ENCODE peak calls at places on chromosomes 6 and 20, in seven cellular contexts. M is H1, I is SK-N-SH, L is GM12891, W is K562, Z is GM12878, H is HepG2. N is an unnamed sample.

GRCh38 chr6:40710626-40711354 is 123.6 kb upstream of the LRFN2 start:
- DNase-seq in H (no peak), Z (peak), W (no peak), L (no peak), I (no peak), M (no peak), N (no peak)

GRCh38 chr6:82971877-82972460 is 93.7 kb downstream of the UBE3D start:
- DNase-seq in W (no peak), I (no peak), H (no peak), Z (no peak), L (no peak), M (no peak), N (no peak)

GRCh38 chr6:77015350-77015749 is 447.9 kb downstream of the HTR1B start:
- DNase-seq in I (no peak), H (no peak), W (no peak), Z (no peak), M (no peak), L (no peak), N (no peak)

GRCh38 chr6:31165986-31166385 is 4.5 kb downstream of the POU5F1 start:
- DNase-seq in H (no peak), M (no peak), W (no peak), L (no peak), Z (no peak), I (no peak), N (no peak)

GRCh38 chr6:131058236-131058635 is 4.8 kb downstream of the EPB41L2 start:
- DNase-seq in H (no peak), M (no peak), Z (no peak), W (no peak), L (no peak), I (no peak), N (no peak)

GRCh38 chr6:133889557-133890301 is 816 bp downstream of the TCF21 start:
- DNase-seq in L (no peak), M (no peak), H (no peak), W (no peak), I (peak), Z (no peak), N (no peak)

GRCh38 chr6:113476937-113477839 is 380.0 kb upstream of the MARCKS start:
- DNase-seq in M (no peak), Z (no peak), H (no peak), L (no peak), I (no peak), W (no peak), N (no peak)

GRCh38 chr6:85472744-85473143 is 22.9 kb downstream of the NT5E start:
- DNase-seq in H (no peak), I (no peak), L (no peak), M (no peak), W (no peak), Z (no peak), N (no peak)

GRCh38 chr6:156977527-156978291 is 200.5 kb downstream of the ARID1B start:
- DNase-seq in Z (no peak), W (no peak), L (no peak), M (no peak), I (no peak), H (no peak), N (no peak)

GRCh38 chr20:57759724-57760123 is 49.9 kb upstream of the PMEPA1 start:
- DNase-seq in W (no peak), Z (no peak), L (no peak), I (no peak), H (no peak), M (no peak), N (no peak)

GRCh38 chr6:41637179-41638001 is 878 bp upstream of the MDFI start:
- DNase-seq in Z (no peak), H (no peak), I (peak), M (no peak), L (no peak), W (no peak), N (no peak)

GRCh38 chr6:31401403-31401802 is 2.0 kb upstream of the MICA start:
- DNase-seq in M (no peak), H (peak), L (no peak), I (no peak), Z (no peak), W (no peak), N (no peak)

GRCh38 chr6:35757461-35758123 is 18.8 kb upstream of the CLPSL2 start:
- DNase-seq in L (peak), M (no peak), H (peak), W (peak), Z (no peak), I (no peak), N (no peak)

GRCh38 chr20:61385316-61385715 is 133.3 kb downstream of the CDH4 start:
- DNase-seq in I (no peak), H (no peak), L (no peak), W (no peak), Z (no peak), M (no peak), N (no peak)

GRCh38 chr6:26056583-26057350 is 30.5 kb upstream of the HFE start:
- DNase-seq in I (peak), Z (no peak), W (peak), M (no peak), H (peak), L (no peak), N (no peak)

GRCh38 chr6:119735500-119735899 is 385.9 kb upstream of the MAN1A1 start:
- DNase-seq in M (no peak), W (no peak), L (no peak), I (no peak), Z (no peak), H (no peak), N (no peak)

GRCh38 chr6:16285467-16286150 is 47.2 kb downstream of the GMPR start:
- DNase-seq in M (no peak), I (no peak), Z (no peak), L (no peak), W (no peak), H (no peak), N (no peak)

GRCh38 chr6:12958052-12958706 is 241.6 kb downstream of the PHACTR1 start:
- DNase-seq in L (no peak), H (no peak), W (no peak), M (no peak), Z (no peak), I (no peak), N (no peak)

GRCh38 chr20:38997622-38998021 is 35.5 kb downstream of the DHX35 start:
- DNase-seq in H (no peak), W (peak), Z (peak), L (peak), I (no peak), M (no peak), N (peak)

GRCh38 chr20:61353996-61354390 is 101.9 kb downstream of the CDH4 start:
- DNase-seq in I (no peak), H (no peak), M (no peak), W (no peak), L (no peak), Z (no peak), N (no peak)

GRCh38 chr6:87040729-87041128 is 54.2 kb downstream of the CGA start:
- DNase-seq in L (no peak), W (no peak), I (no peak), Z (no peak), M (no peak), H (no peak), N (no peak)

GRCh38 chr20:59778615-59779200 is 154.7 kb downstream of the SYCP2 start:
- DNase-seq in W (no peak), H (no peak), L (no peak), I (no peak), M (no peak), Z (no peak), N (no peak)

GRCh38 chr6:151291145-151292055 is 51.6 kb downstream of the AKAP12 start:
- DNase-seq in L (no peak), H (no peak), W (no peak), Z (no peak), M (no peak), I (peak), N (no peak)

GRCh38 chr6:69416739-69417138 is 380.1 kb downstream of the LMBRD1 start:
- DNase-seq in H (no peak), L (no peak), M (no peak), I (no peak), W (no peak), Z (no peak), N (no peak)

GRCh38 chr6:147055821-147056392 is 148.3 kb upstream of the STXBP5 start:
- DNase-seq in H (no peak), M (no peak), I (no peak), W (no peak), Z (no peak), L (no peak), N (no peak)

GRCh38 chr20:32610897-32611218 is 25.7 kb upstream of the NOL4L start:
- DNase-seq in Z (no peak), H (no peak), W (no peak), M (no peak), I (no peak), L (no peak), N (no peak)

GRCh38 chr6:157490870-157491269 is 109.9 kb downstream of the ZDHHC14 start:
- DNase-seq in W (no peak), Z (no peak), M (no peak), H (no peak), I (no peak), L (no peak), N (no peak)

GRCh38 chr6:160137130-160137988 is 15.7 kb downstream of the SLC22A1 start:
- DNase-seq in Z (no peak), H (peak), M (no peak), I (no peak), L (no peak), W (no peak), N (no peak)

GRCh38 chr20:1376007-1376406 is 16.8 kb downstream of the FKBP1A start:
- DNase-seq in L (no peak), M (no peak), W (no peak), I (no peak), Z (no peak), H (no peak), N (no peak)

GRCh38 chr20:1376453-1377270 is 16.2 kb downstream of the FKBP1A start:
- DNase-seq in Z (no peak), W (no peak), H (no peak), L (no peak), M (no peak), I (no peak), N (no peak)

GRCh38 chr20:1375515-1375914 is 17.3 kb downstream of the FKBP1A start:
- DNase-seq in I (no peak), Z (no peak), H (no peak), L (no peak), M (no peak), W (no peak), N (no peak)

GRCh38 chr20:1377341-1377871 is 15.4 kb downstream of the FKBP1A start:
- DNase-seq in M (no peak), L (no peak), H (no peak), W (no peak), Z (no peak), I (no peak), N (no peak)

GRCh38 chr20:1377984-1378742 is 14.7 kb downstream of the FKBP1A start:
- DNase-seq in Z (no peak), H (peak), I (no peak), L (no peak), W (no peak), M (no peak), N (no peak)
- TF ChIP-seq TAF1 in Z (no peak), H (no peak), I (no peak), L (no peak), W (no peak), M (no peak), N (no peak)

DNA sequence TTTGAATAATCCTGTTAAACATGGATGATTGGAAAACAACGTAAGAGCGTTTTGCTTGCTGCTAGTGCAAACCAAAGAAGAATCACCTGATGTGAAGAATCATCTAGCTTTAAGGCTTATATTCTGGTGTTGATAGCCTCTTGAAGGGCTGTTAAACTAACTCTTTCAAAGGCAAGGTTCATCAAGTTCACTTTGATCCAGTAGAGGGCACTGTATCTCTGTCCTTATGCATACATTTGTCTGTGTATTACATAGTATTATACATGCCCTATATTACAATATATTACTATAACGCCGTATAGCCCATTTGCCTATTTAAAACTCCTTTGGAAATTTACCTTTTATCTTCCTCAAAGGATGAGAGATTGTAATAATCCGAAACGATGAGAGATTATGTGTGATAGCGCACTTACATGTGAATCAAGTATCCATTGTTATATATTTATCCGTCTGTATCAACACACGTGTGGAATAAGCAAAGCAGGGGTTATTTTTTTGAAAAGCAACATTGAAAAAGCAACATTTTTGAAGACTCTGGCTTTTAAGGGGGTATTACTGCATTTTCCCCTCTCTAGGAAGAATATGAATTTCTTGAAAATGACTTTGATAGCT is 50.8 kb upstream of the NRN1 start:
- DNase-seq in Z (peak), L (peak), M (no peak), I (peak), W (peak), H (peak), N (no peak)
- TF ChIP-seq TAF1 in Z (no peak), L (no peak), M (no peak), I (no peak), W (no peak), H (no peak), N (no peak)

DNA sequence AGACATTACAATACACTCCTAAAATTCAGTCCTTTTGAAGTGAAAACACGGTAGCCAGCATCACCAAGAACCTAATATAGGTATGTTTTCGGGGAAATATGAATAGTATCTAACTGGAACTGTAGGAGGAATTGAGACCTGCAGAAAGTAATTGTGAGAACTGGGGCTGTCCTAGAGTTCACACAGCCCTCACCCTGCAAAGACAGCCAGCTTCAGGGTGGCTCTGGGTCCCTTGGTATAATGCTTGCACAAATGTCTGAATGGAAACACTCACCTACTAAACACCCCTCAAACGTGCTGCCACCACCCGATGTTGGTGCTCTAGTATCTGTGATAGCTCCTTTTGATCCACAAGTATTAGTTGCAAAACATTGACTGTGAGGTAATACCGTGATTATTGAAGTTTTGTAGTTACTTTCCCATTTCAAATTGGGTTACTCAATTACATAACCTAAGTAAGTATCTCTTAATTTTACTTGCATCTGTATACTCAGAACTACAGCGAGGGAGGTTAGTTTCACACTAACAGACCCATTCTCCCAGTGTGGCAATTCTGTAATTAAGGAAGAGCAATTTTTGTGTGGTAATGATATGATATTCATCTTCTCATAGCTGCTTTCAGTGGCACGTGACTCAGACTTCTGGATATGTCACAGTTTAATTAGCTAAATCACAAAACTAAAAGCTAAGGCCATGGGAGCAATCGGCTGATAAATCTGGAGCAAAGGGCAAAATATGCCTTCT is 129.5 kb downstream of the INSM1 start:
- DNase-seq in L (no peak), M (no peak), H (no peak), W (no peak), I (no peak), Z (no peak), N (no peak)
- TF ChIP-seq TAF1 in L (no peak), M (no peak), H (no peak), W (no peak), I (no peak), Z (no peak), N (no peak)

DNA sequence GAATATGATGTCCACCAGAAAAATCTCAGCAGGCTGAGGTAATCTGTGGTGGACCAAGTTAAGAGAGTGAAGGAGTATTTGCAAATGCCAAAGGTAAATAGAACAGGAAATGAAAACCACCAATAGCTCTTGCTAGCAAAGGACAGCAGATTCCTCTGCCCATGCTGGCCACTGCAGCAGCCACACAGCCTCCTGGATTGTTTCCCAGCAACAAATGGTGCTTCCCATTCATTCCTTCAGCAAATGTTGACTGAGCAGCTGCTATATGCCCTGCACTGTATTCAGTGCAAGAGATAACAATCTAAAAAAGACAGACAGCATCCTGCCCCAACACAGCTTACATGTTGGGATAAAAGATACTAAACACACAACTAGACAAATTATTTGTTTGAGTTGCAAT is 11.0 kb downstream of the ROS1 start:
- DNase-seq in W (no peak), Z (no peak), M (no peak), L (no peak), H (peak), I (no peak), N (no peak)
- TF ChIP-seq TAF1 in W (no peak), Z (no peak), M (no peak), L (no peak), H (no peak), I (no peak), N (no peak)

DNA sequence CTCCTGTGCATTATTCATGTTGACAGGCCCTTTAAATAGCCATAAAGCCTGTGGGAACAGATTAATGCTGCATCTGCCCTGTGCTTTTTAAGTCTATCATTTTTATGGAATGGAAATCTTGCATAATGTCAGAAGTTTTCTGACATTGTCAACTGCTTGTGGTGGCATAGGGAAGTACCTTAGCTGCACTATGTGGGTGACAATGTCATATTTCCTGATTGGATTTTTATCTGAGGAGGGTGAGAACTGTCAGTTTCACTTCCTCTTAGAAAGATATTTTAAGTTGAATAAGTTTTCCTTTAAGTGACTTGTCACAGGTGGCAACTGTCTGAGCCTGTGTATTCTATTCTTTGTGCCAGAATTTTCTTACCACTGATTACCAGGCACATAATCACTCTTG is 267.9 kb downstream of the PLCB1 start:
- DNase-seq in Z (peak), H (no peak), W (no peak), L (no peak), I (no peak), M (no peak), N (peak)
- TF ChIP-seq TAF1 in Z (no peak), H (no peak), W (no peak), L (no peak), I (no peak), M (no peak), N (no peak)

DNA sequence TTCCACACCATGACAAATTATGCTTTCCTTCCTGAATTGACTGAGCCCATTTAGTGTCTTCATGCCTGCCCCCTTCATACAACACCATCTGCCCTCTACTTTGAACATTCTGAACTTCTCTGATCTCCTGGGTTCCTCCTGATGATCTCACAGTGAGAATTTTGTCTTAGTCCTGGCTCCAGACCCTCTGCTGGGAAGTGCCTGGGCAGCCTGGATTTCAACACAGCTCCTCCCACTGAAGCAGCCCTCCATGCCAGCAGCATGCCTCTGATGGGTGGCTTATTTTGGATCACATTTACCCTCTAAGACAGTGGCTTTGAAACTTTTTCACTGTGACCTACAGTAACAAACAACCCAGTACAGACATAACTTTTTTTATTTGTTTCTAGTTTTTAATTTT is 41.5 kb downstream of the DSE start:
- DNase-seq in M (no peak), L (no peak), Z (no peak), W (no peak), I (no peak), H (no peak), N (no peak)
- TF ChIP-seq TAF1 in M (no peak), L (no peak), Z (no peak), W (no peak), I (no peak), H (no peak), N (no peak)

GRCh38 chr20:63223826-63224207 is 7.9 kb upstream of the YTHDF1 start:
- DNase-seq in Z (no peak), M (no peak), L (no peak), I (no peak), W (no peak), H (no peak), N (no peak)

GRCh38 chr20:63224272-63225081 is 8.5 kb upstream of the YTHDF1 start:
- DNase-seq in H (peak), Z (no peak), W (peak), I (peak), L (no peak), M (no peak), N (no peak)

GRCh38 chr20:63222541-63222940 is 6.6 kb upstream of the YTHDF1 start:
- DNase-seq in L (no peak), I (no peak), Z (no peak), M (no peak), W (no peak), H (no peak), N (no peak)

GRCh38 chr20:63225082-63225454 is 9.1 kb upstream of the YTHDF1 start:
- DNase-seq in H (no peak), L (no peak), I (no peak), M (no peak), Z (no peak), W (no peak), N (no peak)

DNA sequence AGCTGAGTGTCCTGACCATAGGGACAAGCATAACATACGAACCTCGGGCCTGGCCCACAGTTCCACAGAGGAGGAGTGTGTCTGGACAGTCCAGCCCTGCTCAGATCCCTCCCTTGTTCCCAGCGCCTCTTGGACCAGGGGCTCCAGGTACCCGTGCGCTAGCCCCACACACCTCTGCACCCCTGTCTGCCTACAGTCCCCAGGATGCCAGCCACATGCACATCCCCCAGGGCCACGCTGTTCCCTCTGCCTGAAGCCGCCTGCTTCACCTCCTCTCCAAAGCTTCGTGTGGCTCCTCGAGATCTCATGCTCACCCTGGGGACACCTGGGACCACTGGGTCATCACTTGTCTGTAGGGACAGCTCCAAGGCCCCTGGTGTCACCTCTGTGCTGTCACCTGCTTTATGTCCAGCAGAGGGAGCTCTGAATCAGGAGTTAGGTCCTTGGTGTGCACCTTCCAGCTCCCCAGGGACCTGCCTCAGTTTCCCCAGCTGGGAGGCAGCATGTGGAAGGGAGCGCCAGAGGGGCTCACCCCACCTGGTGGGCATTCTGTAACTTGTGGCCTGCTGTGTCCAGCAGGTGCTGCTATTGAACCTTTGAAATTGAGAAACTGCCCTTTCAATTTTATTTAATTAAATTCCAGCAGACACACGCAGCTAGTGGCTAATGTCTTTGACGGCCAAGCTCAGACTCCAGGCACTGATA is 7.3 kb upstream of the YTHDF1 start:
- DNase-seq in H (peak), L (peak), Z (no peak), M (no peak), W (peak), I (peak), N (no peak)
- TF ChIP-seq TAF1 in H (no peak), L (no peak), Z (no peak), M (no peak), W (no peak), I (no peak), N (no peak)

GRCh38 chr6:127343753-127344659 is 597 bp upstream of the ECHDC1 start:
- DNase-seq in Z (no peak), I (peak), H (peak), W (no peak), M (no peak), L (no peak), N (no peak)
- TF ChIP-seq TAF1 in Z (no peak), I (no peak), H (no peak), W (no peak), M (no peak), L (no peak), N (no peak)

N was measured in GM12892.